ENCODE peak calls at places on chromosomes 4 and X, in ten cellular contexts. X, S, F, R, B, G, K, L, I and Y are unnamed samples.

GRCh38 chr4:145183023-145183422 is 2.6 kb upstream of the OTUD4 start:
- DNase-seq in X (no peak), S (no peak), F (no peak), R (no peak), B (no peak), G (peak), K (no peak), L (no peak), I (no peak), Y (no peak)

GRCh38 chr4:2576290-2576689 is 39.8 kb downstream of the FAM193A start:
- DNase-seq in X (no peak), S (no peak), F (no peak), R (no peak), B (no peak), G (no peak), K (no peak), L (peak), I (no peak), Y (no peak)

GRCh38 chrX:154799554-154800348 is 5.5 kb downstream of the MPP1 start:
- DNase-seq in X (peak), S (no peak), F (no peak), R (peak), B (peak), G (no peak), K (no peak), L (no peak), I (peak), Y (no peak)

GRCh38 chrX:103066606-103067005 is 2.6 kb upstream of the BEX1 start:
- DNase-seq in X (no peak), S (no peak), F (no peak), R (no peak), B (no peak), G (peak), K (no peak), L (no peak), I (no peak), Y (no peak)

GRCh38 chrX:102658551-102658950 is 7.3 kb downstream of the GPRASP1 start:
- DNase-seq in X (no peak), S (no peak), F (no peak), R (no peak), B (no peak), G (no peak), K (no peak), L (no peak), I (no peak), Y (no peak)

GRCh38 chr4:138401330-138401729 is 159.2 kb upstream of the SLC7A11 start:
- DNase-seq in X (peak), S (no peak), F (no peak), R (no peak), B (no peak), G (no peak), K (no peak), L (no peak), I (no peak), Y (no peak)

GRCh38 chr4:103306870-103307345 is 108.8 kb upstream of the CENPE start:
- DNase-seq in X (no peak), S (no peak), F (peak), R (no peak), B (no peak), G (peak), K (no peak), L (no peak), I (no peak), Y (no peak)

GRCh38 chr4:122710434-122711308 is 21.8 kb upstream of the BBS12 start:
- DNase-seq in X (no peak), S (peak), F (no peak), R (no peak), B (no peak), G (no peak), K (peak), L (no peak), I (no peak), Y (no peak)

GRCh38 chrX:78119521-78120227 is 15.6 kb downstream of the PGK1 start:
- DNase-seq in X (no peak), S (no peak), F (no peak), R (no peak), B (no peak), G (no peak), K (no peak), L (no peak), I (no peak), Y (no peak)

GRCh38 chr4:1370321-1371124 is 23.5 kb downstream of the UVSSA start:
- DNase-seq in X (no peak), S (no peak), F (no peak), R (no peak), B (no peak), G (no peak), K (no peak), L (peak), I (no peak), Y (no peak)

GRCh38 chrX:9055354-9055753 is 21.4 kb upstream of the FAM9B start:
- DNase-seq in X (no peak), S (no peak), F (no peak), R (no peak), B (no peak), G (no peak), K (no peak), L (no peak), I (no peak), Y (no peak)

GRCh38 chr4:112931001-112931400 is 118.5 kb upstream of the ANK2 start:
- DNase-seq in X (no peak), S (no peak), F (no peak), R (no peak), B (no peak), G (no peak), K (no peak), L (no peak), I (no peak), Y (no peak)

GRCh38 chr4:101944649-101945048 is 154.1 kb downstream of the BANK1 start:
- DNase-seq in X (no peak), S (no peak), F (no peak), R (no peak), B (no peak), G (peak), K (no peak), L (no peak), I (no peak), Y (no peak)

GRCh38 chr4:189769131-189769530 is 171.5 kb upstream of the FRG1 start:
- DNase-seq in X (no peak), S (no peak), F (no peak), R (no peak), B (no peak), G (no peak), K (no peak), L (no peak), I (no peak), Y (peak)

GRCh38 chr4:120555058-120555457 is 367.5 kb downstream of the PRDM5 start:
- DNase-seq in X (no peak), S (no peak), F (no peak), R (no peak), B (no peak), G (no peak), K (no peak), L (no peak), I (no peak), Y (no peak)

GRCh38 chr4:70651864-70652506 is 14.3 kb downstream of the JCHAIN start:
- DNase-seq in X (no peak), S (peak), F (no peak), R (peak), B (no peak), G (peak), K (no peak), L (no peak), I (no peak), Y (peak)

GRCh38 chr4:40908297-40908696 is 158.5 kb downstream of the NSUN7 start:
- DNase-seq in X (no peak), S (no peak), F (no peak), R (peak), B (no peak), G (no peak), K (no peak), L (no peak), I (no peak), Y (no peak)

GRCh38 chr4:67896421-67897065 is 12.7 kb upstream of the TMPRSS11D start:
- DNase-seq in X (no peak), S (no peak), F (peak), R (no peak), B (no peak), G (no peak), K (no peak), L (no peak), I (no peak), Y (no peak)

GRCh38 chr4:122229857-122230256 is 77.7 kb downstream of the BLTP1 start:
- DNase-seq in X (no peak), S (no peak), F (no peak), R (no peak), B (no peak), G (no peak), K (no peak), L (no peak), I (no peak), Y (no peak)

GRCh38 chr4:62482355-62482754 is 1282.2 kb downstream of the ADGRL3 start:
- DNase-seq in X (no peak), S (no peak), F (no peak), R (no peak), B (no peak), G (no peak), K (no peak), L (no peak), I (no peak), Y (no peak)

GRCh38 chr4:145731026-145731425 is 51.1 kb downstream of the C4orf51 start:
- DNase-seq in X (peak), S (peak), F (no peak), R (peak), B (no peak), G (no peak), K (no peak), L (no peak), I (peak), Y (no peak)

GRCh38 chrX:24676403-24677024 is 17.2 kb upstream of the POLA1 start:
- DNase-seq in X (no peak), S (peak), F (no peak), R (peak), B (no peak), G (peak), K (no peak), L (no peak), I (no peak), Y (no peak)

GRCh38 chrX:13275031-13275430 is 44.8 kb downstream of the ATXN3L start:
- DNase-seq in X (no peak), S (no peak), F (no peak), R (no peak), B (no peak), G (no peak), K (no peak), L (no peak), I (no peak), Y (no peak)

GRCh38 chrX:70669120-70669519 is 224.5 kb downstream of the DLG3 start:
- DNase-seq in X (no peak), S (no peak), F (no peak), R (no peak), B (no peak), G (no peak), K (no peak), L (no peak), I (no peak), Y (no peak)

GRCh38 chr4:55183926-55184599 is 58.7 kb upstream of the KDR start:
- DNase-seq in X (no peak), S (peak), F (no peak), R (peak), B (no peak), G (peak), K (no peak), L (no peak), I (no peak), Y (peak)

GRCh38 chr4:25621027-25621930 is 34.4 kb upstream of the SLC34A2 start:
- DNase-seq in X (no peak), S (no peak), F (no peak), R (no peak), B (no peak), G (no peak), K (no peak), L (no peak), I (no peak), Y (no peak)

GRCh38 chrX:53685711-53686110 is 808 bp downstream of the HUWE1 start:
- DNase-seq in X (no peak), S (peak), F (no peak), R (no peak), B (no peak), G (peak), K (no peak), L (no peak), I (no peak), Y (no peak)

GRCh38 chr4:34193451-34194154 is 2050.7 kb downstream of the ARAP2 start:
- DNase-seq in X (no peak), S (peak), F (no peak), R (no peak), B (no peak), G (peak), K (no peak), L (no peak), I (no peak), Y (no peak)

GRCh38 chr4:169024762-169025161 is 14.7 kb upstream of the CBR4 start:
- DNase-seq in X (no peak), S (peak), F (no peak), R (peak), B (no peak), G (peak), K (no peak), L (no peak), I (peak), Y (no peak)

GRCh38 chr4:136650541-136651277 is 881.6 kb downstream of the PCDH18 start:
- DNase-seq in X (peak), S (no peak), F (no peak), R (no peak), B (no peak), G (peak), K (no peak), L (no peak), I (peak), Y (no peak)

GRCh38 chrX:50877310-50877709 is 33.2 kb upstream of the BMP15 start:
- DNase-seq in X (no peak), S (no peak), F (no peak), R (no peak), B (no peak), G (no peak), K (no peak), L (no peak), I (no peak), Y (no peak)

GRCh38 chr4:140351778-140352177 is 21.7 kb upstream of the SCOC start:
- DNase-seq in X (no peak), S (no peak), F (no peak), R (no peak), B (no peak), G (no peak), K (no peak), L (peak), I (no peak), Y (no peak)

GRCh38 chrX:153781428-153782047 is 697 bp downstream of the SRPK3 start:
- DNase-seq in X (no peak), S (no peak), F (no peak), R (no peak), B (no peak), G (no peak), K (no peak), L (no peak), I (no peak), Y (no peak)